ENCODE peak calls at places on chromosomes 16 and 17, in six cellular contexts. D is pancreas, X is A673, N is mesothelial cell of epicardium, Q is tibial artery, Z is esophagus muscularis mucosa. M is an unnamed sample.

GRCh38 chr16:65666132-65666869 is 544.4 kb upstream of the CDH11 start:
- DNase-seq in D (no peak), X (no peak), N (no peak), Q (no peak), Z (no peak), M (no peak)

GRCh38 chr16:35747658-35748455 is 2288.4 kb downstream of the TP53TG3F start:
- DNase-seq in D (no peak), X (no peak), N (no peak), Q (no peak), Z (peak; percentile 82), M (no peak)

GRCh38 chr17:42281571-42282096 is 5.4 kb upstream of the STAT5B start:
- DNase-seq in D (peak; percentile 80), X (no peak), N (no peak), Q (no peak), Z (peak; percentile 80), M (no peak)

GRCh38 chr17:20173091-20173490 is 163.9 kb downstream of the SPECC1 start:
- DNase-seq in D (no peak), X (no peak), N (no peak), Q (no peak), Z (no peak), M (no peak)

GRCh38 chr16:67923414-67924127 is 8.1 kb downstream of the CTRL start:
- DNase-seq in D (no peak), X (no peak), N (no peak), Q (no peak), Z (no peak), M (no peak)

GRCh38 chr16:87806246-87806607 is 40.4 kb upstream of the KLHDC4 start:
- DNase-seq in D (no peak), X (no peak), N (no peak), Q (no peak), Z (no peak), M (no peak)

GRCh38 chr17:75345514-75346167 is 56.4 kb upstream of the SLC25A19 start:
- DNase-seq in D (no peak), X (no peak), N (no peak), Q (no peak), Z (no peak), M (peak; percentile 63)

GRCh38 chr17:1789936-1790335 is 28.1 kb downstream of the SERPINF1 start:
- DNase-seq in D (no peak), X (no peak), N (no peak), Q (no peak), Z (no peak), M (no peak)

GRCh38 chr17:75749545-75750389 is 15.2 kb downstream of the GALK1 start:
- DNase-seq in D (peak; percentile 74), X (peak; percentile 84), N (peak; percentile 84), Q (peak; percentile 91), Z (peak; percentile 97), M (peak; percentile 91)

GRCh38 chr16:83542491-83542890 is 265.3 kb upstream of the HSBP1 start:
- DNase-seq in D (no peak), X (no peak), N (no peak), Q (no peak), Z (no peak), M (no peak)

GRCh38 chr17:53749178-53749577 is 73.5 kb upstream of the KIF2B start:
- DNase-seq in D (no peak), X (peak; percentile 40), N (no peak), Q (no peak), Z (no peak), M (no peak)

GRCh38 chr16:88062341-88062861 is 111.2 kb downstream of the BANP start:
- DNase-seq in D (no peak), X (no peak), N (no peak), Q (peak; percentile 79), Z (no peak), M (no peak)

GRCh38 chr16:27736431-27736830 is 186.5 kb downstream of the KATNIP start:
- DNase-seq in D (no peak), X (no peak), N (no peak), Q (no peak), Z (no peak), M (no peak)

GRCh38 chr17:80063815-80064585 is 27.6 kb downstream of the CCDC40 start:
- DNase-seq in D (no peak), X (no peak), N (no peak), Q (peak; percentile 81), Z (no peak), M (no peak)

GRCh38 chr16:89422527-89422904 is 67.8 kb downstream of the ANKRD11 start:
- DNase-seq in D (no peak), X (no peak), N (no peak), Q (peak; percentile 80), Z (no peak), M (no peak)

GRCh38 chr16:1788095-1788707 is 5.3 kb downstream of the IGFALS start:
- DNase-seq in D (no peak), X (no peak), N (no peak), Q (peak; percentile 56), Z (no peak), M (no peak)

GRCh38 chr17:66506641-66507040 is 204.2 kb downstream of the PRKCA start:
- DNase-seq in D (no peak), X (no peak), N (no peak), Q (no peak), Z (no peak), M (no peak)

GRCh38 chr16:9192746-9193145 is 101.3 kb downstream of the HAPSTR1 start:
- DNase-seq in D (no peak), X (no peak), N (no peak), Q (no peak), Z (no peak), M (no peak)

GRCh38 chr17:75428775-75429469 is 23.4 kb upstream of the GRB2 start:
- DNase-seq in D (no peak), X (no peak), N (no peak), Q (no peak), Z (no peak), M (no peak)

GRCh38 chr16:20941635-20941926 is 41.0 kb downstream of the LYRM1 start:
- DNase-seq in D (no peak), X (no peak), N (no peak), Q (no peak), Z (no peak), M (no peak)

GRCh38 chr16:22313141-22313781 is 16.1 kb downstream of the POLR3E start:
- DNase-seq in D (no peak), X (no peak), N (no peak), Q (no peak), Z (no peak), M (no peak)

GRCh38 chr17:7549401-7550055 is 670 bp downstream of the TNFSF12 start:
- DNase-seq in D (peak; percentile 28), X (no peak), N (no peak), Q (no peak), Z (no peak), M (peak; percentile 41)

GRCh38 chr16:86387461-86388440 is 122.6 kb upstream of the FOXF1 start:
- DNase-seq in D (no peak), X (peak; percentile 73), N (no peak), Q (no peak), Z (no peak), M (no peak)

GRCh38 chr16:54577566-54578180 is 291.1 kb upstream of the IRX3 start:
- DNase-seq in D (no peak), X (no peak), N (no peak), Q (no peak), Z (no peak), M (no peak)

DNA sequence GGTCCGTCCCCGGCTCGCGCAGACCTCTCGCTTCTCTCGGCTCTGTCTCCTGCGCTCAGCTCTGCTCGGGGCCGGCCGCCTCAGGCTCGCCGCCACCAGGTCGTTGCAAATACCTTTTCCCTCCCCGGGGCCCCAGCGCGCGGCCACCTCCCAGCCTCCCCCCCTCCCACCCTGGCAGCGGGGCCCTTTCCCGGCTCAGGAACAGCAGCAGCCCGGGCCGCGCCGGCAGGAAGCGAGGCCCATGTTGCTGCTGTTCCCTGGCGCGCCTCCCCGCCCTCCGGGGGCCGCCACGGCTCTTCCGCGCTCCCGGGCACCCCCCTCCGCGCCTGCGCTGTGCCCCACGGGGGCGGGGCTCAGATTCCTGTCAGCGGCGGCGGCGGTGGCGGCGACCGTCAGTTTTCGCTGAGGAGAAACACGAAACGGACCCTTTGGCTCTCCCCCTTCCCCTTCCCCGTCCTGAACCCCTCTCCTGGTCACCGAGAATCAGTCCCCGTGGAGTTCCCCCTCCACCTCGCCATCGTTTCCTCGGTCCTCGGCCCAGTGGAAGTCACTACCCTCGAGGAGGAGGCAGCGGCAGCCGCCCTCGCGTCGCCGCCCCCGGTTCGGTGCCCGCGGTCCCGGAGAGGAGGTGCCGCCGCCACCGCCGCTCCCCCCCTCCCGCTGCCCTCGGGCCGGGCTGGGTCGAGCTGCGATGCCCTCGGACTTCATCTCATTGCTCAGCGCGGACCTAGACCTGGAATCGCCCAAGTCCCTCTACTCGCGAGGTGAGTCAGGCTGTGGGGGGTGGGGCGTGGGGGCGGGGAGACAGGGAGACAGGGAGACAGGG is at the start of gene NFAT5:
- DNase-seq in D (peak; percentile 85), X (peak; percentile 92), N (peak; percentile 91), Q (peak; percentile 94), Z (peak; percentile 96), M (peak; percentile 100)
- TF ChIP-seq CTCF in D (no peak), X (no peak), N (no peak), Q (no peak), Z (no peak), M (no peak)

GRCh38 chr17:67833946-67834631 is 8.8 kb downstream of the BPTF start:
- DNase-seq in D (no peak), X (no peak), N (no peak), Q (no peak), Z (no peak), M (no peak)
- TF ChIP-seq CTCF in D (no peak), X (no peak), N (no peak), Q (no peak), Z (no peak), M (no peak)

DNA sequence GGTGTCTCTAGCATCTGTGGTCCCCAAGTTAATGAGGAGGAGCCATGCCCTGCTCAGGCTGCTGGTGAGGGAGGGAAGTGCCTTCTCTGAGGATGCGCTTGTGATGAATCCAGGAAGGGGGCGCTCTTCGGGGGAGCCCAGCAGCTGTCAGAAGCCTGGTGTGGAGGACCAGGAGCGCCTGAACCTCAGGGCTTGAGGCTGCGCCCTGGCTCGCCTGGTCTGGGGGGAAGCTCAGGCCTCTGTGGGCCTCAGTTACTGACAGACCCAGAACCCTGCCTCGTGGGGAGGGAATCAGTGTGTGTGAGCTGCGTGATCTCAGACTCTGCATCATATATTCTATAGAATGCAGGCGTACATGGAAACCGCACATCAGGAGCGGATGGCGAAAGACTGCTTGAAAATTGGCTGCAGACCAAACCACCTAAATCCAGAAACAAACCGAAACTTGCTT is 126.1 kb downstream of the SEC14L1 start:
- DNase-seq in D (no peak), X (no peak), N (no peak), Q (no peak), Z (no peak), M (no peak)
- TF ChIP-seq CTCF in D (no peak), X (peak; percentile 56), N (no peak), Q (no peak), Z (no peak), M (no peak)

GRCh38 chr17:74259667-74260524 is 14.1 kb upstream of the DNAI2 start:
- DNase-seq in D (no peak), X (peak; percentile 46), N (no peak), Q (no peak), Z (no peak), M (no peak)
- TF ChIP-seq CTCF in D (no peak), X (no peak), N (no peak), Q (no peak), Z (no peak), M (no peak)

GRCh38 chr16:77169650-77170236 is 21.2 kb upstream of the MON1B start:
- DNase-seq in D (no peak), X (peak; percentile 59), N (no peak), Q (no peak), Z (no peak), M (no peak)
- TF ChIP-seq CTCF in D (peak; percentile 9), X (peak; percentile 86), N (peak; percentile 67), Q (peak; percentile 17), Z (no peak), M (no peak)

GRCh38 chr17:51052235-51052634 is 68.4 kb downstream of the SPAG9 start:
- DNase-seq in D (no peak), X (no peak), N (no peak), Q (no peak), Z (no peak), M (no peak)
- TF ChIP-seq CTCF in D (no peak), X (no peak), N (no peak), Q (no peak), Z (no peak), M (no peak)

M was measured in activated B cell treated with CpG ODN at 0.5 μM for 24 hours.